ENCODE peak calls at places on chromosomes 12 and 14, in nine cellular contexts. V, F, D, Z, M, N, T, O and W are unnamed samples.

GRCh38 chr14:104665663-104666522 is 23.5 kb upstream of the INF2 start:
- DNase-seq in V (peak; percentile 42), F (peak; percentile 89), D (peak; percentile 40), Z (no peak), M (no peak), N (no peak), T (peak; percentile 87), O (peak; percentile 91), W (no peak)

GRCh38 chr12:3342051-3342450 is 149.0 kb upstream of the PRMT8 start:
- DNase-seq in V (peak; percentile 33), F (no peak), D (no peak), Z (no peak), M (peak; percentile 33), N (no peak), T (peak; percentile 46), O (peak; percentile 58), W (peak; percentile 32)

GRCh38 chr14:34029921-34030334 is 79.1 kb upstream of the EGLN3 start:
- DNase-seq in V (no peak), F (no peak), D (no peak), Z (no peak), M (peak; percentile 73), N (no peak), T (no peak), O (no peak), W (peak; percentile 45)

GRCh38 chr14:50616275-50616674 is 51.8 kb downstream of the SAV1 start:
- DNase-seq in V (no peak), F (no peak), D (no peak), Z (no peak), M (no peak), N (no peak), T (no peak), O (no peak), W (no peak)

GRCh38 chr14:73474952-73475351 is 15.8 kb upstream of the RIOX1 start:
- DNase-seq in V (no peak), F (no peak), D (no peak), Z (no peak), M (no peak), N (no peak), T (no peak), O (no peak), W (no peak)

GRCh38 chr12:8953773-8954402 is 4.4 kb upstream of the M6PR start:
- DNase-seq in V (no peak), F (no peak), D (peak; percentile 38), Z (peak; percentile 69), M (no peak), N (no peak), T (no peak), O (no peak), W (no peak)

GRCh38 chr12:64836856-64837255 is 12.4 kb downstream of the TBC1D30 start:
- DNase-seq in V (no peak), F (no peak), D (no peak), Z (no peak), M (no peak), N (no peak), T (no peak), O (no peak), W (no peak)

GRCh38 chr12:119486599-119487154 is 106.9 kb upstream of the TMEM233 start:
- DNase-seq in V (peak; percentile 57), F (no peak), D (no peak), Z (no peak), M (no peak), N (no peak), T (no peak), O (no peak), W (no peak)

GRCh38 chr12:85280138-85280983 is at the start of gene ALX1:
- DNase-seq in V (peak; percentile 70), F (no peak), D (no peak), Z (no peak), M (peak; percentile 87), N (no peak), T (peak; percentile 71), O (peak; percentile 90), W (no peak)

GRCh38 chr12:69161835-69162234 is 77.5 kb upstream of the CPSF6 start:
- DNase-seq in V (peak; percentile 56), F (no peak), D (no peak), Z (peak; percentile 67), M (peak; percentile 38), N (no peak), T (no peak), O (peak; percentile 37), W (peak; percentile 59)

GRCh38 chr12:119229837-119230236 is 51.1 kb downstream of the HSPB8 start:
- DNase-seq in V (peak; percentile 78), F (no peak), D (no peak), Z (no peak), M (no peak), N (no peak), T (peak; percentile 71), O (peak; percentile 74), W (no peak)

GRCh38 chr12:26269554-26270284 is 74.3 kb downstream of the SSPN start:
- DNase-seq in V (no peak), F (no peak), D (no peak), Z (no peak), M (no peak), N (no peak), T (no peak), O (no peak), W (no peak)

GRCh38 chr14:60647837-60648168 is 1.5 kb downstream of the SIX1 start:
- DNase-seq in V (peak; percentile 62), F (no peak), D (no peak), Z (no peak), M (no peak), N (no peak), T (no peak), O (no peak), W (no peak)

GRCh38 chr14:83874662-83875061 is 1655.3 kb upstream of the FLRT2 start:
- DNase-seq in V (peak; percentile 68), F (no peak), D (no peak), Z (no peak), M (peak; percentile 39), N (no peak), T (no peak), O (no peak), W (no peak)

GRCh38 chr14:60133487-60133886 is 31.7 kb downstream of the DHRS7 start:
- DNase-seq in V (no peak), F (no peak), D (no peak), Z (no peak), M (no peak), N (no peak), T (no peak), O (no peak), W (no peak)

GRCh38 chr14:100878271-100879146 is 25.0 kb downstream of the RTL1 start:
- DNase-seq in V (no peak), F (no peak), D (no peak), Z (peak; percentile 34), M (no peak), N (no peak), T (no peak), O (no peak), W (no peak)

GRCh38 chr14:101808894-101809670 is 47.6 kb downstream of the PPP2R5C start:
- DNase-seq in V (no peak), F (no peak), D (no peak), Z (no peak), M (no peak), N (no peak), T (no peak), O (no peak), W (no peak)

GRCh38 chr14:99143793-99144192 is 128.2 kb downstream of the BCL11B start:
- DNase-seq in V (no peak), F (no peak), D (no peak), Z (no peak), M (no peak), N (no peak), T (no peak), O (no peak), W (no peak)

GRCh38 chr12:1644523-1645438 is 15.8 kb downstream of the WNT5B start:
- DNase-seq in V (peak; percentile 93), F (peak; percentile 53), D (no peak), Z (no peak), M (peak; percentile 57), N (no peak), T (no peak), O (no peak), W (no peak)

GRCh38 chr12:54958048-54958658 is 26.4 kb downstream of the TESPA1 start:
- DNase-seq in V (peak; percentile 76), F (no peak), D (peak; percentile 23), Z (peak; percentile 65), M (peak; percentile 84), N (no peak), T (peak; percentile 63), O (peak; percentile 81), W (peak; percentile 22)

GRCh38 chr14:31261859-31262739 is 54.5 kb upstream of the HECTD1 start:
- DNase-seq in V (peak; percentile 91), F (no peak), D (no peak), Z (no peak), M (peak; percentile 69), N (no peak), T (peak; percentile 24), O (peak; percentile 72), W (peak; percentile 90)

GRCh38 chr12:75690556-75690955 is 179.1 kb upstream of the KRR1 start:
- DNase-seq in V (no peak), F (no peak), D (no peak), Z (no peak), M (peak; percentile 86), N (no peak), T (no peak), O (no peak), W (no peak)

GRCh38 chr14:71054706-71055105 is 147.4 kb downstream of the PCNX1 start:
- DNase-seq in V (no peak), F (no peak), D (no peak), Z (no peak), M (no peak), N (no peak), T (no peak), O (no peak), W (no peak)

GRCh38 chr14:56555921-56556570 is 23.6 kb upstream of the TMEM260 start:
- DNase-seq in V (peak; percentile 88), F (no peak), D (no peak), Z (no peak), M (peak; percentile 64), N (no peak), T (peak; percentile 29), O (peak; percentile 63), W (peak; percentile 28)

GRCh38 chr12:80810874-80811273 is 94.2 kb downstream of the MYF5 start:
- DNase-seq in V (no peak), F (no peak), D (no peak), Z (no peak), M (no peak), N (no peak), T (no peak), O (no peak), W (peak; percentile 10)

GRCh38 chr14:103259801-103260628 is 74.0 kb upstream of the EIF5 start:
- DNase-seq in V (peak; percentile 51), F (no peak), D (no peak), Z (no peak), M (no peak), N (no peak), T (no peak), O (no peak), W (no peak)

GRCh38 chr12:2679816-2680675 is 114.7 kb upstream of the FKBP4 start:
- DNase-seq in V (no peak), F (no peak), D (no peak), Z (no peak), M (no peak), N (no peak), T (no peak), O (no peak), W (no peak)

GRCh38 chr14:55589171-55589570 is 9.2 kb downstream of the KTN1 start:
- DNase-seq in V (no peak), F (no peak), D (no peak), Z (no peak), M (no peak), N (no peak), T (no peak), O (no peak), W (no peak)

GRCh38 chr14:68598621-68599447 is 194.0 kb downstream of the ZFP36L1 start:
- DNase-seq in V (no peak), F (no peak), D (no peak), Z (no peak), M (peak; percentile 82), N (no peak), T (no peak), O (peak; percentile 89), W (peak; percentile 81)

GRCh38 chr12:109724321-109724892 is 10.8 kb downstream of the FAM222A start:
- DNase-seq in V (no peak), F (no peak), D (no peak), Z (peak; percentile 27), M (no peak), N (no peak), T (no peak), O (no peak), W (no peak)

GRCh38 chr14:72023128-72024042 is 91.2 kb downstream of the RGS6 start:
- DNase-seq in V (no peak), F (no peak), D (no peak), Z (no peak), M (no peak), N (no peak), T (no peak), O (peak; percentile 33), W (no peak)